ENCODE peak calls at places on chromosomes 13 and 19, in six cellular contexts. One of them, this sample, is unnamed.

GRCh38 chr13:111159362-111160320 is 44.5 kb downstream of the ARHGEF7 start:
- DNase-seq in foreskin fibroblast: no peak
- DNase-seq in WERI-Rb-1: no peak
- DNase-seq in heart left ventricle: no peak
- DNase-seq in fibroblast of pulmonary artery: no peak
- DNase-seq in esophagus squamous epithelium: no peak
- DNase-seq in this sample: no peak

GRCh38 chr13:102680842-102681725 is 13.8 kb downstream of the METTL21C start:
- DNase-seq in foreskin fibroblast: peak
- DNase-seq in WERI-Rb-1: no peak
- DNase-seq in heart left ventricle: no peak
- DNase-seq in fibroblast of pulmonary artery: peak
- DNase-seq in esophagus squamous epithelium: no peak
- DNase-seq in this sample: no peak

GRCh38 chr19:45276284-45276687 is 25.2 kb downstream of the MARK4 start:
- DNase-seq in foreskin fibroblast: peak
- DNase-seq in WERI-Rb-1: no peak
- DNase-seq in heart left ventricle: no peak
- DNase-seq in fibroblast of pulmonary artery: peak
- DNase-seq in esophagus squamous epithelium: no peak
- DNase-seq in this sample: no peak

GRCh38 chr13:73131247-73131646 is 72.4 kb downstream of the KLF5 start:
- DNase-seq in foreskin fibroblast: no peak
- DNase-seq in WERI-Rb-1: no peak
- DNase-seq in heart left ventricle: no peak
- DNase-seq in fibroblast of pulmonary artery: no peak
- DNase-seq in esophagus squamous epithelium: no peak
- DNase-seq in this sample: no peak

GRCh38 chr13:30510811-30511371 is 45.2 kb upstream of the HMGB1 start:
- DNase-seq in foreskin fibroblast: no peak
- DNase-seq in WERI-Rb-1: no peak
- DNase-seq in heart left ventricle: no peak
- DNase-seq in fibroblast of pulmonary artery: no peak
- DNase-seq in esophagus squamous epithelium: no peak
- DNase-seq in this sample: no peak

GRCh38 chr19:12913011-12913561 is 6.0 kb downstream of the SYCE2 start:
- DNase-seq in foreskin fibroblast: peak
- DNase-seq in WERI-Rb-1: peak
- DNase-seq in heart left ventricle: peak
- DNase-seq in fibroblast of pulmonary artery: peak
- DNase-seq in esophagus squamous epithelium: no peak
- DNase-seq in this sample: no peak

GRCh38 chr13:101654916-101655315 is 202.4 kb downstream of the ITGBL1 start:
- DNase-seq in foreskin fibroblast: peak
- DNase-seq in WERI-Rb-1: no peak
- DNase-seq in heart left ventricle: no peak
- DNase-seq in fibroblast of pulmonary artery: peak
- DNase-seq in esophagus squamous epithelium: no peak
- DNase-seq in this sample: no peak

GRCh38 chr19:33024398-33024797 is 40.3 kb downstream of the RHPN2 start:
- DNase-seq in foreskin fibroblast: no peak
- DNase-seq in WERI-Rb-1: no peak
- DNase-seq in heart left ventricle: no peak
- DNase-seq in fibroblast of pulmonary artery: no peak
- DNase-seq in esophagus squamous epithelium: no peak
- DNase-seq in this sample: no peak

GRCh38 chr13:28273919-28274318 is 135.6 kb downstream of the PAN3 start:
- DNase-seq in foreskin fibroblast: no peak
- DNase-seq in WERI-Rb-1: no peak
- DNase-seq in heart left ventricle: no peak
- DNase-seq in fibroblast of pulmonary artery: peak
- DNase-seq in esophagus squamous epithelium: no peak
- DNase-seq in this sample: no peak
- TF ChIP-seq CTCF in foreskin fibroblast: no peak
- TF ChIP-seq CTCF in WERI-Rb-1: peak
- TF ChIP-seq CTCF in heart left ventricle: no peak
- TF ChIP-seq CTCF in fibroblast of pulmonary artery: no peak
- TF ChIP-seq CTCF in esophagus squamous epithelium: no peak
- TF ChIP-seq CTCF in this sample: peak

DNA sequence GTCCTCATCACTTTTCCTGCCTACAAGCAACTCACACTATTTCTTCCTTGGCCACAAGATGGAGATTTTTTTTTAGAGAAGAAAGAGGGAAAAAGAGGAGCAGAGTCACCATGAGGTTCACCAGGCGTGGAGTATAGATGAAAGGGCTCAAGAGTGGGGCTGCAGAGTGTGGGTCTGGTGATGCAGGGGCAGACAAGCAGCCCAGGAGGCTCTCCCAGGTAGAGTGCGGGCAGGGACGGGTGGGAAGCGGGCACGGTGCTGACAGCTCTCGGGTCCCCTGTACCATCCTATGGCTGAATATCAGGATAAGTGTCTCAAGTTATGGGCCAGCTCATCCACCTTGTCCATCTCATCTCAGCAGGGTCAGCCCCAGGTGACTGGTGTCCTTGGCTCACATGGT is 110.9 kb downstream of the SOX1 start:
- DNase-seq in foreskin fibroblast: no peak
- DNase-seq in WERI-Rb-1: no peak
- DNase-seq in heart left ventricle: no peak
- DNase-seq in fibroblast of pulmonary artery: no peak
- DNase-seq in esophagus squamous epithelium: no peak
- DNase-seq in this sample: no peak
- TF ChIP-seq CTCF in foreskin fibroblast: no peak
- TF ChIP-seq CTCF in WERI-Rb-1: no peak
- TF ChIP-seq CTCF in heart left ventricle: no peak
- TF ChIP-seq CTCF in fibroblast of pulmonary artery: no peak
- TF ChIP-seq CTCF in esophagus squamous epithelium: no peak
- TF ChIP-seq CTCF in this sample: no peak

GRCh38 chr13:35984287-35984686 is 146.9 kb downstream of the DCLK1 start:
- DNase-seq in foreskin fibroblast: no peak
- DNase-seq in WERI-Rb-1: no peak
- DNase-seq in heart left ventricle: no peak
- DNase-seq in fibroblast of pulmonary artery: no peak
- DNase-seq in esophagus squamous epithelium: no peak
- DNase-seq in this sample: no peak
- TF ChIP-seq CTCF in foreskin fibroblast: no peak
- TF ChIP-seq CTCF in WERI-Rb-1: no peak
- TF ChIP-seq CTCF in heart left ventricle: no peak
- TF ChIP-seq CTCF in fibroblast of pulmonary artery: no peak
- TF ChIP-seq CTCF in esophagus squamous epithelium: no peak
- TF ChIP-seq CTCF in this sample: no peak

DNA sequence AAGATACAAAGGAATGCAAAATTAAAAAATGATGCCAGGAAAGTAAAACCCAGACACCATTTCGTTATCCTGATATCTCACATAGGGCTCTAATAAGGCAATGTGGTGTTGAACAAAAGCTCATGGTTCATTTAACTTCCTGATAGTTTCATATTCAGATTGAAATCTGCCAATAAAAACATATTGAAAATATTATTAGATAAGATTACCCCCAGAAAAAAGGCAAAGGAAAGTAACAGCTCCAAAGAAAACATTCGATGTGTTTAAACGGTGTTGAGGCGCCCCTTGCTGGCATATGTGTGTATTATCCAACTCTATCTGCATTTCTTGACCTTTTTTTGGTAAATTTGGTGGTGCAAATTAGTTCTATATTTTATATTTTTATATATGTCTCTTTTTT is 75.9 kb downstream of the ESD start:
- DNase-seq in foreskin fibroblast: peak
- DNase-seq in WERI-Rb-1: no peak
- DNase-seq in heart left ventricle: peak
- DNase-seq in fibroblast of pulmonary artery: peak
- DNase-seq in esophagus squamous epithelium: no peak
- DNase-seq in this sample: no peak
- TF ChIP-seq CTCF in foreskin fibroblast: peak
- TF ChIP-seq CTCF in WERI-Rb-1: no peak
- TF ChIP-seq CTCF in heart left ventricle: peak
- TF ChIP-seq CTCF in fibroblast of pulmonary artery: peak
- TF ChIP-seq CTCF in esophagus squamous epithelium: peak
- TF ChIP-seq CTCF in this sample: peak

GRCh38 chr19:6272411-6272791 is 7.4 kb downstream of the MLLT1 start:
- DNase-seq in foreskin fibroblast: no peak
- DNase-seq in WERI-Rb-1: peak
- DNase-seq in heart left ventricle: no peak
- DNase-seq in fibroblast of pulmonary artery: no peak
- DNase-seq in esophagus squamous epithelium: no peak
- DNase-seq in this sample: peak

GRCh38 chr19:6270822-6271221 is 9.0 kb downstream of the MLLT1 start:
- DNase-seq in foreskin fibroblast: no peak
- DNase-seq in WERI-Rb-1: no peak
- DNase-seq in heart left ventricle: no peak
- DNase-seq in fibroblast of pulmonary artery: no peak
- DNase-seq in esophagus squamous epithelium: no peak
- DNase-seq in this sample: no peak

GRCh38 chr19:6271251-6271650 is 8.5 kb downstream of the MLLT1 start:
- DNase-seq in foreskin fibroblast: peak
- DNase-seq in WERI-Rb-1: peak
- DNase-seq in heart left ventricle: no peak
- DNase-seq in fibroblast of pulmonary artery: peak
- DNase-seq in esophagus squamous epithelium: no peak
- DNase-seq in this sample: peak

GRCh38 chr19:6272913-6273600 is 6.7 kb downstream of the MLLT1 start:
- DNase-seq in foreskin fibroblast: no peak
- DNase-seq in WERI-Rb-1: no peak
- DNase-seq in heart left ventricle: no peak
- DNase-seq in fibroblast of pulmonary artery: no peak
- DNase-seq in esophagus squamous epithelium: no peak
- DNase-seq in this sample: peak

GRCh38 chr19:6271721-6272410 is 7.9 kb downstream of the MLLT1 start:
- DNase-seq in foreskin fibroblast: peak
- DNase-seq in WERI-Rb-1: peak
- DNase-seq in heart left ventricle: peak
- DNase-seq in fibroblast of pulmonary artery: peak
- DNase-seq in esophagus squamous epithelium: no peak
- DNase-seq in this sample: peak
- TF ChIP-seq CTCF in foreskin fibroblast: no peak
- TF ChIP-seq CTCF in WERI-Rb-1: peak
- TF ChIP-seq CTCF in heart left ventricle: no peak
- TF ChIP-seq CTCF in fibroblast of pulmonary artery: no peak
- TF ChIP-seq CTCF in esophagus squamous epithelium: no peak
- TF ChIP-seq CTCF in this sample: no peak

GRCh38 chr19:10818306-10819123 is 17.5 kb downstream of the TMED1 start:
- DNase-seq in foreskin fibroblast: peak
- DNase-seq in WERI-Rb-1: no peak
- DNase-seq in heart left ventricle: no peak
- DNase-seq in fibroblast of pulmonary artery: no peak
- DNase-seq in esophagus squamous epithelium: no peak
- DNase-seq in this sample: no peak

GRCh38 chr19:10819124-10820060 is 16.6 kb downstream of the TMED1 start:
- DNase-seq in foreskin fibroblast: no peak
- DNase-seq in WERI-Rb-1: no peak
- DNase-seq in heart left ventricle: no peak
- DNase-seq in fibroblast of pulmonary artery: no peak
- DNase-seq in esophagus squamous epithelium: no peak
- DNase-seq in this sample: no peak

GRCh38 chr19:10816691-10817090 is 19.3 kb downstream of the TMED1 start:
- DNase-seq in foreskin fibroblast: peak
- DNase-seq in WERI-Rb-1: no peak
- DNase-seq in heart left ventricle: no peak
- DNase-seq in fibroblast of pulmonary artery: no peak
- DNase-seq in esophagus squamous epithelium: no peak
- DNase-seq in this sample: no peak

GRCh38 chr19:10817291-10818038 is 18.5 kb downstream of the TMED1 start:
- DNase-seq in foreskin fibroblast: peak
- DNase-seq in WERI-Rb-1: no peak
- DNase-seq in heart left ventricle: no peak
- DNase-seq in fibroblast of pulmonary artery: peak
- DNase-seq in esophagus squamous epithelium: no peak
- DNase-seq in this sample: no peak

DNA sequence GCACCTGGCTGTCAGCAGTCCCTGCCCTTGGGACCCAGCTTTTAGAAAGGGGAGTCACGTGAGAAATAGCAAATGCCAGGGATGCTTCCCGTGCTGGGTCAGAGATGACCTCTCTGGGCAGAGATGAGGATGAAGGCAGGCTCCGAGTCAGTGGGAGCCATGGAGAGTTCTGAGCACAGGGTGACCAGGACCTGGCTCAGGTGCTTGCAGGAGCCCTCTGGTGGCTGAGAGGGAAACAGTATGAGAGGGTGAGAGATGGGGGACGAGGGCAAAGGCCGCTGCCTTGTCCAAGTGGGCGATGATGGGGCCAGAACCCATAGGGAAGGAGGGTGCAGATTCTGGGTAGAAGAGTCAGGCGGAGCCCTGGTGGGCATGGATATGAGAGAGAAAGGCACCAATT is 15.8 kb downstream of the TMED1 start:
- DNase-seq in foreskin fibroblast: peak
- DNase-seq in WERI-Rb-1: no peak
- DNase-seq in heart left ventricle: no peak
- DNase-seq in fibroblast of pulmonary artery: no peak
- DNase-seq in esophagus squamous epithelium: no peak
- DNase-seq in this sample: no peak
- TF ChIP-seq CTCF in foreskin fibroblast: peak
- TF ChIP-seq CTCF in WERI-Rb-1: peak
- TF ChIP-seq CTCF in heart left ventricle: no peak
- TF ChIP-seq CTCF in fibroblast of pulmonary artery: peak
- TF ChIP-seq CTCF in esophagus squamous epithelium: no peak
- TF ChIP-seq CTCF in this sample: peak

DNA sequence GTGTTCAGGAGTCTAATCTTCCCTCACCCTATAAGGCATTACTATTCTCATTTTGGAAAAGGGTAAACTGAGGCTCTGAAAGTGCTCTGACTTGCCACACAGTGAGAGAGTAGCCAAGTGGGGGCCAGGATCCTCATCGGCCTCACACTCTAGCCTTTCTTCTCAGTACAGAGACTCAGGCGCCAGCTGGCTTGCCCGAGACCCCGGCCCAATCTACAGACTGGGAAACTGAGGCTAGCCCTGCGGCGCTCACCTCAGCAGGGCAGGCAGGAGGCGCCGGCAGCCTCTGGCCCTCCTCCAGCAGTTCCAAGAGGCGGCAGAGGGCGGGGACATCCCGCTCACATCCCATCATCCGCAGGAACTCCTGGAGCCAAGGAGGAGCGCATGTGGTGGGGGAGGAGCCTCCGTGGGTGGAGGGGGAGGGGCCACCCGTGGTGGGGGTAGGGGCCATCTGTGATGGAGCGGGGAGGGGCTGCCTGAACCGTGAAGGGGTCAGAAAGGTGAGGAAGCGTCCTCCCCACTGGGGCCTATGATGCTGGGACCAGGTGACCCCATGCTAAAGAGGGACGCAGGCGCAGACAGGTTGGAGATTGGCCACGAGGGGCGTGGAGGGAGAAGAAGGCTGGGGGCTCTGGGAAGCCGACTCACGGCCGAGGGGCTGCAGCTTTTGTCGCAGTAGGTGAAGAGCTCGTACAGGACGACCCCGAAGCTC is 8.7 kb upstream of the INSL3 start:
- DNase-seq in foreskin fibroblast: peak
- DNase-seq in WERI-Rb-1: peak
- DNase-seq in heart left ventricle: no peak
- DNase-seq in fibroblast of pulmonary artery: peak
- DNase-seq in esophagus squamous epithelium: no peak
- DNase-seq in this sample: no peak
- TF ChIP-seq CTCF in foreskin fibroblast: no peak
- TF ChIP-seq CTCF in WERI-Rb-1: peak
- TF ChIP-seq CTCF in heart left ventricle: no peak
- TF ChIP-seq CTCF in fibroblast of pulmonary artery: no peak
- TF ChIP-seq CTCF in esophagus squamous epithelium: no peak
- TF ChIP-seq CTCF in this sample: no peak

This sample was measured in GM13977.